ENCODE peak calls at places on chromosomes 1 and 21, in six cellular contexts. One of them, this sample, is unnamed.

GRCh38 chr1:145758116-145758515 is 38.8 kb downstream of the CD160 start:
- DNase-seq in stimulated activated CD4-positive, alpha-beta T cell treated with anti-CD3 and anti-CD28 coated beads, Interleukin-2, amount 100 ng/mL, for 24 hours: no peak
- DNase-seq in NCI-H1092 treated with DMSO at 0.1 percent for 48 hours: no peak
- DNase-seq in HS-5: no peak
- DNase-seq in naive B cell: no peak
- DNase-seq in CD8-positive, alpha-beta T cell: no peak
- DNase-seq in this sample: no peak

GRCh38 chr21:44517175-44517899 is 22.7 kb downstream of the KRTAP10-1 start:
- DNase-seq in stimulated activated CD4-positive, alpha-beta T cell treated with anti-CD3 and anti-CD28 coated beads, Interleukin-2, amount 100 ng/mL, for 24 hours: no peak
- DNase-seq in NCI-H1092 treated with DMSO at 0.1 percent for 48 hours: no peak
- DNase-seq in HS-5: no peak
- DNase-seq in naive B cell: no peak
- DNase-seq in CD8-positive, alpha-beta T cell: no peak
- DNase-seq in this sample: peak

GRCh38 chr1:109944541-109944940 is 33.9 kb downstream of the CSF1 start:
- DNase-seq in stimulated activated CD4-positive, alpha-beta T cell treated with anti-CD3 and anti-CD28 coated beads, Interleukin-2, amount 100 ng/mL, for 24 hours: no peak
- DNase-seq in NCI-H1092 treated with DMSO at 0.1 percent for 48 hours: no peak
- DNase-seq in HS-5: no peak
- DNase-seq in naive B cell: no peak
- DNase-seq in CD8-positive, alpha-beta T cell: no peak
- DNase-seq in this sample: no peak

GRCh38 chr1:194056169-194056568 is 869.8 kb upstream of the B3GALT2 start:
- DNase-seq in stimulated activated CD4-positive, alpha-beta T cell treated with anti-CD3 and anti-CD28 coated beads, Interleukin-2, amount 100 ng/mL, for 24 hours: no peak
- DNase-seq in NCI-H1092 treated with DMSO at 0.1 percent for 48 hours: no peak
- DNase-seq in HS-5: no peak
- DNase-seq in naive B cell: no peak
- DNase-seq in CD8-positive, alpha-beta T cell: peak
- DNase-seq in this sample: no peak

GRCh38 chr1:171251741-171252300 is 3.5 kb downstream of the FMO1 start:
- DNase-seq in stimulated activated CD4-positive, alpha-beta T cell treated with anti-CD3 and anti-CD28 coated beads, Interleukin-2, amount 100 ng/mL, for 24 hours: no peak
- DNase-seq in NCI-H1092 treated with DMSO at 0.1 percent for 48 hours: peak
- DNase-seq in HS-5: no peak
- DNase-seq in naive B cell: peak
- DNase-seq in CD8-positive, alpha-beta T cell: no peak
- DNase-seq in this sample: peak

GRCh38 chr1:50357186-50357585 is 66.1 kb downstream of the DMRTA2 start:
- DNase-seq in stimulated activated CD4-positive, alpha-beta T cell treated with anti-CD3 and anti-CD28 coated beads, Interleukin-2, amount 100 ng/mL, for 24 hours: no peak
- DNase-seq in NCI-H1092 treated with DMSO at 0.1 percent for 48 hours: no peak
- DNase-seq in HS-5: no peak
- DNase-seq in naive B cell: no peak
- DNase-seq in CD8-positive, alpha-beta T cell: no peak
- DNase-seq in this sample: no peak

GRCh38 chr21:41926068-41926806 is 27.6 kb downstream of the C2CD2 start:
- DNase-seq in stimulated activated CD4-positive, alpha-beta T cell treated with anti-CD3 and anti-CD28 coated beads, Interleukin-2, amount 100 ng/mL, for 24 hours: peak
- DNase-seq in NCI-H1092 treated with DMSO at 0.1 percent for 48 hours: no peak
- DNase-seq in HS-5: no peak
- DNase-seq in naive B cell: peak
- DNase-seq in CD8-positive, alpha-beta T cell: peak
- DNase-seq in this sample: no peak

GRCh38 chr1:154324669-154325582 is at the start of gene ATP8B2:
- DNase-seq in stimulated activated CD4-positive, alpha-beta T cell treated with anti-CD3 and anti-CD28 coated beads, Interleukin-2, amount 100 ng/mL, for 24 hours: peak
- DNase-seq in NCI-H1092 treated with DMSO at 0.1 percent for 48 hours: peak
- DNase-seq in HS-5: peak
- DNase-seq in naive B cell: peak
- DNase-seq in CD8-positive, alpha-beta T cell: peak
- DNase-seq in this sample: peak

GRCh38 chr1:147560756-147561472 is 19.6 kb downstream of the BCL9 start:
- DNase-seq in stimulated activated CD4-positive, alpha-beta T cell treated with anti-CD3 and anti-CD28 coated beads, Interleukin-2, amount 100 ng/mL, for 24 hours: no peak
- DNase-seq in NCI-H1092 treated with DMSO at 0.1 percent for 48 hours: no peak
- DNase-seq in HS-5: no peak
- DNase-seq in naive B cell: no peak
- DNase-seq in CD8-positive, alpha-beta T cell: no peak
- DNase-seq in this sample: no peak

GRCh38 chr1:224183591-224184312 is 712 bp downstream of the DEGS1 start:
- DNase-seq in stimulated activated CD4-positive, alpha-beta T cell treated with anti-CD3 and anti-CD28 coated beads, Interleukin-2, amount 100 ng/mL, for 24 hours: peak
- DNase-seq in NCI-H1092 treated with DMSO at 0.1 percent for 48 hours: peak
- DNase-seq in HS-5: peak
- DNase-seq in naive B cell: peak
- DNase-seq in CD8-positive, alpha-beta T cell: peak
- DNase-seq in this sample: peak

GRCh38 chr1:165560834-165561233 is 17.0 kb downstream of the LRRC52 start:
- DNase-seq in stimulated activated CD4-positive, alpha-beta T cell treated with anti-CD3 and anti-CD28 coated beads, Interleukin-2, amount 100 ng/mL, for 24 hours: no peak
- DNase-seq in NCI-H1092 treated with DMSO at 0.1 percent for 48 hours: peak
- DNase-seq in HS-5: no peak
- DNase-seq in naive B cell: no peak
- DNase-seq in CD8-positive, alpha-beta T cell: no peak
- DNase-seq in this sample: no peak

GRCh38 chr1:209190591-209191241 is 392.8 kb upstream of the CAMK1G start:
- DNase-seq in stimulated activated CD4-positive, alpha-beta T cell treated with anti-CD3 and anti-CD28 coated beads, Interleukin-2, amount 100 ng/mL, for 24 hours: no peak
- DNase-seq in NCI-H1092 treated with DMSO at 0.1 percent for 48 hours: peak
- DNase-seq in HS-5: no peak
- DNase-seq in naive B cell: no peak
- DNase-seq in CD8-positive, alpha-beta T cell: no peak
- DNase-seq in this sample: peak

This sample was measured in A549.